ENCODE peak calls at places on chromosomes 12 and 14, in seven cellular contexts. One of them, this sample, is unnamed.

GRCh38 chr12:100716949-100717732 is 77.4 kb upstream of the ANO4 start:
- DNase-seq in right cardiac atrium: peak
- DNase-seq in A549: peak
- DNase-seq in fibroblast of lung: peak
- DNase-seq in left ventricle myocardium inferior: no peak
- DNase-seq in uterus: no peak
- DNase-seq in psoas muscle: no peak
- DNase-seq in this sample: no peak

GRCh38 chr14:38074754-38075153 is 132.9 kb upstream of the SSTR1 start:
- DNase-seq in psoas muscle: no peak
- DNase-seq in left ventricle myocardium inferior: no peak
- DNase-seq in A549: no peak
- DNase-seq in uterus: no peak
- DNase-seq in fibroblast of lung: no peak
- DNase-seq in right cardiac atrium: no peak
- DNase-seq in this sample: no peak

GRCh38 chr12:121858662-121859572 is at the start of gene HPD:
- DNase-seq in uterus: peak
- DNase-seq in fibroblast of lung: peak
- DNase-seq in psoas muscle: peak
- DNase-seq in right cardiac atrium: peak
- DNase-seq in left ventricle myocardium inferior: peak
- DNase-seq in A549: no peak
- DNase-seq in this sample: peak

GRCh38 chr12:27572486-27573255 is 48.7 kb downstream of the PPFIBP1 start:
- DNase-seq in fibroblast of lung: peak
- DNase-seq in psoas muscle: no peak
- DNase-seq in A549: no peak
- DNase-seq in left ventricle myocardium inferior: no peak
- DNase-seq in right cardiac atrium: no peak
- DNase-seq in uterus: no peak
- DNase-seq in this sample: no peak

GRCh38 chr14:101183376-101184103 is 280.0 kb upstream of the RTL1 start:
- DNase-seq in fibroblast of lung: peak
- DNase-seq in psoas muscle: no peak
- DNase-seq in A549: no peak
- DNase-seq in uterus: peak
- DNase-seq in right cardiac atrium: no peak
- DNase-seq in left ventricle myocardium inferior: no peak
- DNase-seq in this sample: no peak

GRCh38 chr12:94705656-94706055 is 55.3 kb upstream of the TMCC3 start:
- DNase-seq in left ventricle myocardium inferior: no peak
- DNase-seq in fibroblast of lung: no peak
- DNase-seq in A549: no peak
- DNase-seq in right cardiac atrium: no peak
- DNase-seq in psoas muscle: no peak
- DNase-seq in uterus: no peak
- DNase-seq in this sample: no peak

GRCh38 chr12:24719293-24719721 is 229.6 kb downstream of the BCAT1 start:
- DNase-seq in right cardiac atrium: no peak
- DNase-seq in left ventricle myocardium inferior: no peak
- DNase-seq in A549: no peak
- DNase-seq in uterus: no peak
- DNase-seq in psoas muscle: no peak
- DNase-seq in fibroblast of lung: peak
- DNase-seq in this sample: no peak

GRCh38 chr12:66065146-66065545 is 65.4 kb downstream of the LLPH start:
- DNase-seq in psoas muscle: no peak
- DNase-seq in left ventricle myocardium inferior: no peak
- DNase-seq in right cardiac atrium: no peak
- DNase-seq in uterus: no peak
- DNase-seq in A549: no peak
- DNase-seq in fibroblast of lung: peak
- DNase-seq in this sample: no peak

GRCh38 chr12:48687595-48687994 is 5.6 kb upstream of the KANSL2 start:
- DNase-seq in right cardiac atrium: no peak
- DNase-seq in left ventricle myocardium inferior: no peak
- DNase-seq in psoas muscle: no peak
- DNase-seq in fibroblast of lung: no peak
- DNase-seq in A549: no peak
- DNase-seq in uterus: no peak
- DNase-seq in this sample: no peak

GRCh38 chr12:70661762-70662161 is 24.5 kb upstream of the PTPRB start:
- DNase-seq in psoas muscle: no peak
- DNase-seq in right cardiac atrium: no peak
- DNase-seq in left ventricle myocardium inferior: no peak
- DNase-seq in uterus: no peak
- DNase-seq in A549: no peak
- DNase-seq in fibroblast of lung: peak
- DNase-seq in this sample: no peak

GRCh38 chr14:66610154-66610563 is 102.2 kb downstream of the GPHN start:
- DNase-seq in right cardiac atrium: no peak
- DNase-seq in psoas muscle: no peak
- DNase-seq in A549: no peak
- DNase-seq in fibroblast of lung: peak
- DNase-seq in left ventricle myocardium inferior: no peak
- DNase-seq in uterus: no peak
- DNase-seq in this sample: no peak

GRCh38 chr12:55847033-55847432 is 4.3 kb upstream of the MMP19 start:
- DNase-seq in fibroblast of lung: peak
- DNase-seq in psoas muscle: no peak
- DNase-seq in left ventricle myocardium inferior: no peak
- DNase-seq in A549: no peak
- DNase-seq in uterus: peak
- DNase-seq in right cardiac atrium: peak
- DNase-seq in this sample: peak

GRCh38 chr14:104506461-104507253 is 72.9 kb upstream of the C14orf180 start:
- DNase-seq in uterus: no peak
- DNase-seq in fibroblast of lung: no peak
- DNase-seq in right cardiac atrium: no peak
- DNase-seq in psoas muscle: no peak
- DNase-seq in left ventricle myocardium inferior: no peak
- DNase-seq in A549: no peak
- DNase-seq in this sample: peak

GRCh38 chr14:24430143-24430681 is 458 bp downstream of the KHNYN start:
- DNase-seq in left ventricle myocardium inferior: peak
- DNase-seq in psoas muscle: peak
- DNase-seq in uterus: peak
- DNase-seq in fibroblast of lung: peak
- DNase-seq in right cardiac atrium: peak
- DNase-seq in A549: peak
- DNase-seq in this sample: peak

GRCh38 chr14:35384386-35385041 is 20.0 kb downstream of the NFKBIA start:
- DNase-seq in fibroblast of lung: peak
- DNase-seq in right cardiac atrium: peak
- DNase-seq in left ventricle myocardium inferior: peak
- DNase-seq in A549: no peak
- DNase-seq in uterus: peak
- DNase-seq in psoas muscle: peak
- DNase-seq in this sample: peak

GRCh38 chr14:24127673-24128072 is 2.8 kb upstream of the FITM1 start:
- DNase-seq in psoas muscle: no peak
- DNase-seq in uterus: no peak
- DNase-seq in right cardiac atrium: no peak
- DNase-seq in A549: no peak
- DNase-seq in fibroblast of lung: no peak
- DNase-seq in left ventricle myocardium inferior: no peak
- DNase-seq in this sample: no peak

GRCh38 chr14:93859957-93860356 is 67.2 kb upstream of the FAM181A start:
- DNase-seq in A549: no peak
- DNase-seq in fibroblast of lung: no peak
- DNase-seq in uterus: no peak
- DNase-seq in right cardiac atrium: peak
- DNase-seq in psoas muscle: peak
- DNase-seq in left ventricle myocardium inferior: no peak
- DNase-seq in this sample: peak

GRCh38 chr12:34402899-34403705 is 380.8 kb downstream of the ALG10 start:
- DNase-seq in right cardiac atrium: no peak
- DNase-seq in uterus: peak
- DNase-seq in fibroblast of lung: no peak
- DNase-seq in A549: no peak
- DNase-seq in psoas muscle: peak
- DNase-seq in left ventricle myocardium inferior: peak
- DNase-seq in this sample: peak

GRCh38 chr12:84912191-84913142 is at the start of gene SLC6A15:
- DNase-seq in left ventricle myocardium inferior: no peak
- DNase-seq in A549: peak
- DNase-seq in fibroblast of lung: peak
- DNase-seq in psoas muscle: peak
- DNase-seq in right cardiac atrium: peak
- DNase-seq in uterus: peak
- DNase-seq in this sample: no peak

GRCh38 chr12:45166056-45166455 is 49.8 kb upstream of the ANO6 start:
- DNase-seq in A549: no peak
- DNase-seq in uterus: no peak
- DNase-seq in fibroblast of lung: no peak
- DNase-seq in right cardiac atrium: no peak
- DNase-seq in psoas muscle: no peak
- DNase-seq in left ventricle myocardium inferior: no peak
- DNase-seq in this sample: no peak

GRCh38 chr14:54805521-54806322 is 96.9 kb downstream of the GCH1 start:
- DNase-seq in right cardiac atrium: peak
- DNase-seq in left ventricle myocardium inferior: peak
- DNase-seq in fibroblast of lung: peak
- DNase-seq in psoas muscle: peak
- DNase-seq in A549: peak
- DNase-seq in uterus: peak
- DNase-seq in this sample: peak

GRCh38 chr14:48035836-48036235 is 360.4 kb upstream of the MDGA2 start:
- DNase-seq in left ventricle myocardium inferior: no peak
- DNase-seq in fibroblast of lung: no peak
- DNase-seq in uterus: no peak
- DNase-seq in A549: no peak
- DNase-seq in psoas muscle: no peak
- DNase-seq in right cardiac atrium: no peak
- DNase-seq in this sample: no peak

GRCh38 chr14:105468621-105469241 is 5.9 kb upstream of the CRIP2 start:
- DNase-seq in fibroblast of lung: no peak
- DNase-seq in A549: no peak
- DNase-seq in right cardiac atrium: peak
- DNase-seq in psoas muscle: peak
- DNase-seq in left ventricle myocardium inferior: peak
- DNase-seq in uterus: no peak
- DNase-seq in this sample: peak

GRCh38 chr14:39890026-39890425 is 457.8 kb upstream of the FBXO33 start:
- DNase-seq in A549: no peak
- DNase-seq in right cardiac atrium: no peak
- DNase-seq in psoas muscle: no peak
- DNase-seq in left ventricle myocardium inferior: no peak
- DNase-seq in uterus: no peak
- DNase-seq in fibroblast of lung: no peak
- DNase-seq in this sample: no peak

GRCh38 chr14:86575141-86575540 is 1045.2 kb downstream of the FLRT2 start:
- DNase-seq in A549: no peak
- DNase-seq in right cardiac atrium: no peak
- DNase-seq in fibroblast of lung: no peak
- DNase-seq in psoas muscle: no peak
- DNase-seq in uterus: no peak
- DNase-seq in left ventricle myocardium inferior: no peak
- DNase-seq in this sample: no peak

GRCh38 chr12:66603458-66603857 is 75.4 kb downstream of the GRIP1 start:
- DNase-seq in A549: no peak
- DNase-seq in left ventricle myocardium inferior: no peak
- DNase-seq in uterus: no peak
- DNase-seq in right cardiac atrium: no peak
- DNase-seq in psoas muscle: no peak
- DNase-seq in fibroblast of lung: no peak
- DNase-seq in this sample: no peak

GRCh38 chr12:77925536-77926108 is 94.9 kb downstream of the NAV3 start:
- DNase-seq in left ventricle myocardium inferior: peak
- DNase-seq in A549: peak
- DNase-seq in psoas muscle: peak
- DNase-seq in fibroblast of lung: peak
- DNase-seq in uterus: peak
- DNase-seq in right cardiac atrium: peak
- DNase-seq in this sample: peak

GRCh38 chr12:52324068-52324444 is 2.9 kb upstream of the KRT83 start:
- DNase-seq in fibroblast of lung: no peak
- DNase-seq in uterus: no peak
- DNase-seq in A549: no peak
- DNase-seq in left ventricle myocardium inferior: no peak
- DNase-seq in right cardiac atrium: no peak
- DNase-seq in psoas muscle: no peak
- DNase-seq in this sample: no peak

GRCh38 chr12:49936895-49937294 is 13.6 kb upstream of the AQP2 start:
- DNase-seq in psoas muscle: no peak
- DNase-seq in left ventricle myocardium inferior: no peak
- DNase-seq in fibroblast of lung: no peak
- DNase-seq in A549: no peak
- DNase-seq in uterus: no peak
- DNase-seq in right cardiac atrium: no peak
- DNase-seq in this sample: no peak
- H3K27ac ChIP-seq in psoas muscle: no peak
- H3K27ac ChIP-seq in left ventricle myocardium inferior: no peak
- H3K27ac ChIP-seq in fibroblast of lung: no peak
- H3K27ac ChIP-seq in A549: no peak
- H3K27ac ChIP-seq in uterus: no peak
- H3K27ac ChIP-seq in right cardiac atrium: no peak
- H3K27ac ChIP-seq in this sample: no peak

GRCh38 chr12:3086729-3087323 is 9.6 kb downstream of the TSPAN9 start:
- DNase-seq in uterus: no peak
- DNase-seq in fibroblast of lung: no peak
- DNase-seq in right cardiac atrium: no peak
- DNase-seq in psoas muscle: no peak
- DNase-seq in left ventricle myocardium inferior: no peak
- DNase-seq in A549: no peak
- DNase-seq in this sample: no peak
- H3K27ac ChIP-seq in uterus: no peak
- H3K27ac ChIP-seq in fibroblast of lung: no peak
- H3K27ac ChIP-seq in right cardiac atrium: no peak
- H3K27ac ChIP-seq in psoas muscle: no peak
- H3K27ac ChIP-seq in left ventricle myocardium inferior: peak
- H3K27ac ChIP-seq in A549: no peak
- H3K27ac ChIP-seq in this sample: no peak

GRCh38 chr14:84963518-84963917 is 566.4 kb upstream of the FLRT2 start:
- DNase-seq in A549: no peak
- DNase-seq in uterus: no peak
- DNase-seq in psoas muscle: no peak
- DNase-seq in fibroblast of lung: no peak
- DNase-seq in right cardiac atrium: no peak
- DNase-seq in left ventricle myocardium inferior: no peak
- DNase-seq in this sample: no peak
- H3K27ac ChIP-seq in A549: no peak
- H3K27ac ChIP-seq in uterus: no peak
- H3K27ac ChIP-seq in psoas muscle: no peak
- H3K27ac ChIP-seq in fibroblast of lung: no peak
- H3K27ac ChIP-seq in right cardiac atrium: no peak
- H3K27ac ChIP-seq in left ventricle myocardium inferior: no peak
- H3K27ac ChIP-seq in this sample: no peak

DNA sequence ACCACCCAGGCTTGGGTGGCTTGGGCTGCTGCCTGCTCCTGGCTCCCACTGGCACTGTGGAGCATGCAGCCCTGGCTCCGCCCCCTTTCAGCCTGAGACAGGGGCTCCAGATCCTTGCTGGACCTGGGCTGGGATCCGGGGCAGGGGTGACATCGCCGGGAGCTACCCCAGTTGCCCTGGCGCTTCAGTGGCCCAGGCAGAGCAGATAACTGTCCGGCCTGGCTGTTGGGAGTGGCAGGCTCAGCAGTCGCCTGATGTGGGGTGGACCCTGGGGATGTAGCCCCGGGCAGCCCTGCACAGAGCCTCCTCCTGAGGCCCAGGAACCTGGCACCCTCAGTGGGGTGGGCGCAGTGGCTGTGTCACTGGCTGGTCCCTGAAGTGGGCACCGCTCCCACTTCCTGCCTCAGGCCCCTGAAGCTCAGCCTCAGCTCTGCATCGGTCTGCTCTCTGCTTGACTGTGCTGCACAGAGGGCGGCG is 57.9 kb downstream of the FUT8 start:
- DNase-seq in fibroblast of lung: no peak
- DNase-seq in right cardiac atrium: peak
- DNase-seq in uterus: no peak
- DNase-seq in A549: no peak
- DNase-seq in psoas muscle: no peak
- DNase-seq in left ventricle myocardium inferior: no peak
- DNase-seq in this sample: no peak
- H3K27ac ChIP-seq in fibroblast of lung: no peak
- H3K27ac ChIP-seq in right cardiac atrium: no peak
- H3K27ac ChIP-seq in uterus: no peak
- H3K27ac ChIP-seq in A549: no peak
- H3K27ac ChIP-seq in psoas muscle: no peak
- H3K27ac ChIP-seq in left ventricle myocardium inferior: no peak
- H3K27ac ChIP-seq in this sample: no peak